ENCODE peak calls at places on chromosomes 2 and 18, in seven cellular contexts. Y is astrocyte of the spinal cord, M is pancreas, I is cardiac fibroblast, H is upper lobe of right lung, R is heart left ventricle, F is endodermal cell. B is an unnamed sample.

GRCh38 chr2:36912692-36913091 is 53.6 kb downstream of the STRN start:
- DNase-seq in Y (peak), M (no peak), F (no peak), I (peak), H (no peak), R (no peak), B (no peak)

GRCh38 chr2:170679607-170680079 is 35.5 kb upstream of the SP5 start:
- DNase-seq in Y (no peak), M (no peak), F (peak), R (no peak), H (no peak), I (no peak), B (no peak)

GRCh38 chr2:7974086-7974485 is 707.8 kb upstream of the ID2 start:
- DNase-seq in I (no peak), R (no peak), Y (no peak), H (no peak), M (no peak), F (no peak), B (no peak)

GRCh38 chr18:12722731-12723130 is 19.9 kb downstream of the PSMG2 start:
- DNase-seq in I (no peak), R (no peak), F (no peak), M (no peak), Y (no peak), H (no peak), B (no peak)

GRCh38 chr2:46410273-46411244 is 68.8 kb upstream of the TMEM247 start:
- DNase-seq in H (peak), Y (no peak), M (no peak), F (no peak), I (no peak), R (no peak), B (no peak)

GRCh38 chr2:217218269-217219140 is 358.6 kb upstream of the TNP1 start:
- DNase-seq in M (no peak), I (peak), F (no peak), Y (peak), H (no peak), R (no peak), B (no peak)

GRCh38 chr2:54402350-54402749 is 53.8 kb upstream of the SPTBN1 start:
- DNase-seq in F (peak), Y (peak), I (peak), H (no peak), M (no peak), R (peak), B (no peak)

GRCh38 chr2:207088839-207089238 is 76.9 kb downstream of the KLF7 start:
- DNase-seq in R (no peak), M (no peak), F (no peak), H (no peak), I (no peak), Y (no peak), B (no peak)

GRCh38 chr18:48133675-48134251 is 203.3 kb upstream of the SMAD2 start:
- DNase-seq in I (peak), M (no peak), H (no peak), F (no peak), R (no peak), Y (peak), B (no peak)

GRCh38 chr18:28136071-28136470 is 40.9 kb downstream of the CDH2 start:
- DNase-seq in R (no peak), F (no peak), Y (no peak), H (no peak), M (no peak), I (no peak), B (no peak)

GRCh38 chr2:179470102-179470501 is 205.5 kb upstream of the SESTD1 start:
- DNase-seq in F (no peak), Y (no peak), I (no peak), R (no peak), H (no peak), M (no peak), B (no peak)

GRCh38 chr18:55233850-55234249 is 274.6 kb upstream of the CCDC68 start:
- DNase-seq in H (no peak), R (no peak), F (no peak), I (peak), M (no peak), Y (no peak), B (no peak)

GRCh38 chr2:240143801-240144648 is 3.6 kb upstream of the OTOS start:
- DNase-seq in M (peak), Y (peak), R (peak), I (peak), H (peak), F (peak), B (no peak)

GRCh38 chr2:127626175-127626574 is 19.8 kb upstream of the GPR17 start:
- DNase-seq in R (peak), F (no peak), I (no peak), H (peak), M (no peak), Y (no peak), B (no peak)

GRCh38 chr2:88530081-88530480 is 77.6 kb upstream of the FOXI3 start:
- DNase-seq in Y (no peak), R (no peak), H (no peak), I (peak), M (no peak), F (no peak), B (no peak)

GRCh38 chr18:36706313-36706881 is 122.4 kb downstream of the TPGS2 start:
- DNase-seq in I (peak), H (no peak), Y (no peak), R (no peak), F (no peak), M (no peak), B (no peak)

GRCh38 chr2:160408575-160409291 is 84.9 kb downstream of the RBMS1 start:
- DNase-seq in M (no peak), F (peak), H (no peak), Y (no peak), I (peak), R (no peak), B (no peak)

GRCh38 chr2:24819442-24820174 is 26.4 kb downstream of the CENPO start:
- DNase-seq in F (peak), M (no peak), H (no peak), R (no peak), I (no peak), Y (no peak), B (no peak)

GRCh38 chr2:71938659-71939587 is 208.7 kb downstream of the CYP26B1 start:
- DNase-seq in I (no peak), F (peak), M (no peak), Y (no peak), R (no peak), H (peak), B (no peak)

GRCh38 chr2:135245055-135245454 is 193.0 kb downstream of the RAB3GAP1 start:
- DNase-seq in R (no peak), I (peak), H (no peak), Y (peak), M (no peak), F (no peak), B (no peak)

GRCh38 chr18:23689031-23689615 is at the start of gene LAMA3:
- DNase-seq in H (peak), M (peak), I (peak), R (peak), Y (peak), F (peak), B (peak)

GRCh38 chr2:98519156-98519555 is 74.5 kb downstream of the INPP4A start:
- DNase-seq in H (no peak), Y (peak), I (no peak), M (no peak), F (no peak), R (no peak), B (no peak)

GRCh38 chr2:165825041-165825440 is 31.0 kb upstream of the GALNT3 start:
- DNase-seq in I (peak), M (no peak), R (no peak), Y (peak), H (no peak), F (no peak), B (no peak)

GRCh38 chr2:235591921-235592320 is 98.1 kb downstream of the AGAP1 start:
- DNase-seq in Y (peak), M (no peak), R (no peak), I (peak), F (no peak), H (no peak), B (no peak)

GRCh38 chr2:37614061-37614802 is 57.2 kb downstream of the CDC42EP3 start:
- DNase-seq in Y (peak), H (no peak), I (peak), M (no peak), F (no peak), R (no peak), B (no peak)

GRCh38 chr2:110718990-110719389 is 13.4 kb upstream of the ACOXL start:
- DNase-seq in Y (no peak), F (no peak), R (no peak), I (peak), M (no peak), H (no peak), B (no peak)

GRCh38 chr2:134142903-134143302 is 111.0 kb upstream of the MGAT5 start:
- DNase-seq in Y (peak), R (no peak), H (no peak), F (no peak), I (peak), M (no peak), B (no peak)

GRCh38 chr2:168698959-168699358 is 103.5 kb upstream of the NOSTRIN start:
- DNase-seq in R (no peak), F (no peak), M (no peak), I (no peak), H (no peak), Y (no peak), B (no peak)

GRCh38 chr2:177245010-177245422 is 19.5 kb downstream of the NFE2L2 start:
- DNase-seq in I (peak), Y (peak), M (no peak), H (no peak), R (no peak), F (peak), B (peak)

GRCh38 chr2:205914198-205914597 is 171.8 kb downstream of the INO80D start:
- DNase-seq in I (no peak), Y (no peak), H (no peak), F (no peak), R (no peak), M (no peak), B (no peak)

GRCh38 chr2:54665436-54665856 is 58.0 kb upstream of the EML6 start:
- DNase-seq in F (peak), I (peak), H (no peak), R (no peak), Y (peak), M (no peak), B (no peak)

GRCh38 chr2:212727751-212728150 is 189.1 kb upstream of the ERBB4 start:
- DNase-seq in R (no peak), I (no peak), M (no peak), H (no peak), Y (no peak), F (no peak), B (no peak)

GRCh38 chr2:160652236-160652635 is 158.6 kb upstream of the RBMS1 start:
- DNase-seq in H (peak), I (peak), F (no peak), M (no peak), Y (no peak), R (peak), B (no peak)

GRCh38 chr2:218896501-218897393 is 16.1 kb downstream of the WNT10A start:
- DNase-seq in M (no peak), F (peak), I (peak), H (no peak), Y (no peak), R (no peak), B (no peak)

GRCh38 chr2:61426267-61426897 is 44.5 kb downstream of the USP34 start:
- DNase-seq in R (no peak), Y (no peak), I (peak), M (peak), F (peak), H (peak), B (no peak)

GRCh38 chr2:211816739-211817138 is 721.9 kb downstream of the ERBB4 start:
- DNase-seq in I (no peak), F (no peak), Y (no peak), R (no peak), H (no peak), M (no peak), B (no peak)

GRCh38 chr2:46377287-46377605 is 80.0 kb downstream of the EPAS1 start:
- DNase-seq in M (no peak), R (no peak), H (no peak), F (peak), I (peak), Y (no peak), B (no peak)

GRCh38 chr18:10315542-10315941 is 138.9 kb upstream of the APCDD1 start:
- DNase-seq in Y (no peak), M (no peak), H (no peak), R (no peak), F (no peak), I (no peak), B (no peak)

GRCh38 chr18:1840878-1841277 is 730.4 kb downstream of the METTL4 start:
- DNase-seq in R (no peak), M (no peak), H (no peak), I (no peak), Y (no peak), F (no peak), B (no peak)

GRCh38 chr2:100793982-100794381 is 26.0 kb upstream of the NPAS2 start:
- DNase-seq in H (no peak), F (no peak), Y (no peak), M (no peak), R (no peak), I (no peak), B (no peak)

DNA sequence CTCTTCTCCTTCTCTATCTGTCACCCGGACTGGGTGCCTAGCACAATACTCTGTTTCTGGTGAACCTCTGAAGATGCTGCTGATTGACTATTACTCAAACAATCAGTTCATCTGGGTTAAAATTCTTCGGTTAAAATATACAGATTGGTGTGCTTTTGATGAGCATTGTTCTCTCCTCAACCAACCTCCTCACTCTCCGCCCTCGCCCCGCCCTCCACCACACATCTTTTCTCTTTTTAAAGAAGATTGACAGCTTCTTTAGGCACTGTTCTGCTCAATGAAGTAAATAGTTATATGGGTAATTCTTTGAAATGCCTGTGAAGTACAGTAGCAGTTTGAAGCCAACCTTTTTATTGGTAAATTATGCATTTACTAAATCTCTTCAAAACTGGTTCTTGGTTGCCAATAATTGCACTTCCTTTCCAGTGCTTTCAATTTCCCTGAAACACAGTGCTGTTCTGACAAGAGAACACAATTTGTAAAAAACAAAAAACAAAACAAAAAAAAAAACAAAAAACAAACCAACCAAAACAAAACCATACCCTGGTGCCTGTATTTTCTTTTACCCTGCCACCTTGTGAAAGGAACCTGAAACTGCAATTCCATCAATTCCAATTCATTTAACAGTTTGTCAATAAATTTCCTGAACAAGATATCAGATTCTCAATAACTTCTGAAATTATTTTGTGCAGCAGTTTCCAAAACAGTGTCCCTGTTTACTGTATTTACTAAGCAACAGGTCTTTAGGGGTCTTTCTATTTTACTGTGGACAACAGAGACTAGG is 188.6 kb downstream of the LRP1B start:
- DNase-seq in Y (no peak), R (no peak), I (no peak), M (no peak), F (no peak), H (no peak), B (no peak)
- TF ChIP-seq CTCF in Y (peak), R (no peak), I (no peak), M (no peak), F (peak), H (peak), B (peak)

GRCh38 chr2:147631294-147631693 is 213.5 kb upstream of the ACVR2A start:
- DNase-seq in H (no peak), R (no peak), Y (no peak), M (no peak), F (no peak), I (no peak), B (no peak)

GRCh38 chr2:147630585-147630984 is 214.2 kb upstream of the ACVR2A start:
- DNase-seq in M (no peak), Y (no peak), R (no peak), I (no peak), F (no peak), H (no peak), B (no peak)

GRCh38 chr2:147623328-147623727 is 221.5 kb upstream of the ACVR2A start:
- DNase-seq in M (no peak), Y (no peak), F (no peak), H (no peak), R (no peak), I (no peak), B (no peak)

GRCh38 chr2:147632193-147632592 is 212.6 kb upstream of the ACVR2A start:
- DNase-seq in H (no peak), R (no peak), M (no peak), F (no peak), Y (no peak), I (no peak), B (no peak)

DNA sequence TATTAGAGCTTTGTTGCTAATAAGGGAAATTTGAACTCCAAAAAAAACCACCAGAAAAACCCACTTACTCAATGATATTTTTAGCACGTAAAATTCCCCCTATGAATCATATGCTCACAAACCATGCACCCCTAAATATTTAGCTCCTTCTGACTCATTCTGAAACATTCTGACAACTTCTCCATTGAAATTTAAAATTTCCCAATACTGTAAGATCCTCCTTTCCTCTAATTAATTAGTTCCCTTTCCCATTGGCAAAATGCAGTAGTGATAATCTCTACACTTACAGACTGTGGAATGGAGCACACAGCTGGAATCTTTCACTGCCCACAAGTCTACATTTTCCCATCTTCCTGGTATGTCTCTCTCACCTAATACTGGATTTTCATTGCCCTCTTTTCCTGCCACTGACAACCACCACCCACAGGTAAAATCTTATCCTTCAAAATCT is 215.8 kb upstream of the ACVR2A start:
- DNase-seq in I (no peak), H (no peak), M (no peak), F (no peak), Y (no peak), R (no peak), B (no peak)
- TF ChIP-seq CTCF in I (no peak), H (no peak), M (no peak), F (no peak), Y (no peak), R (no peak), B (no peak)

DNA sequence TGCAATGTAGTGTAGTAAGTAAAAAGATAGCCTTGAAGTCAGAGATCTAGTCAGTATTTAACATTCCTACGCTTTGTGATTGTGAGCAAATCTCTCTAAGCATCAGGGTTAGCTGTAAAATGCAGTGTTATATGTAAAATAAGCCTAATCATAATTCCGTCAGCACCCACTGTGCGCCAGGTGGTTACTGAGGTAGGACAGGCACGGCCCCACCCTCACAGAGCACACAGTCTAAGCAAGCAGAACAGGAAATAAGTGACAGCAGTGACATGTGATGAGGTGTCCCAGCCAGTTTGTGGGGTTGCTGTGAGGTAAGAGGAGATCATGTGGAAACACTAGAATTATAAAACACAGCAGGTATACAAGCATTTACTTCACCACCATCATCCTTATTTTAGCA is 267.1 kb downstream of the ICOS start:
- DNase-seq in I (no peak), H (no peak), Y (no peak), F (no peak), M (no peak), R (no peak), B (no peak)
- TF ChIP-seq CTCF in I (no peak), H (no peak), Y (no peak), F (no peak), M (no peak), R (no peak), B (no peak)

GRCh38 chr2:20759487-20759886 is 63.4 kb downstream of the LDAH start:
- DNase-seq in H (no peak), M (no peak), I (no peak), F (no peak), R (no peak), Y (no peak), B (no peak)

GRCh38 chr2:20757405-20758090 is 65.4 kb downstream of the LDAH start:
- DNase-seq in R (no peak), I (no peak), H (no peak), Y (no peak), F (no peak), M (no peak), B (no peak)

GRCh38 chr2:20758997-20759396 is 63.9 kb downstream of the LDAH start:
- DNase-seq in Y (no peak), F (no peak), R (no peak), H (no peak), M (no peak), I (no peak), B (no peak)

GRCh38 chr2:20752293-20752692 is 70.6 kb downstream of the LDAH start:
- DNase-seq in H (no peak), Y (no peak), M (no peak), F (no peak), I (no peak), R (no peak), B (no peak)

DNA sequence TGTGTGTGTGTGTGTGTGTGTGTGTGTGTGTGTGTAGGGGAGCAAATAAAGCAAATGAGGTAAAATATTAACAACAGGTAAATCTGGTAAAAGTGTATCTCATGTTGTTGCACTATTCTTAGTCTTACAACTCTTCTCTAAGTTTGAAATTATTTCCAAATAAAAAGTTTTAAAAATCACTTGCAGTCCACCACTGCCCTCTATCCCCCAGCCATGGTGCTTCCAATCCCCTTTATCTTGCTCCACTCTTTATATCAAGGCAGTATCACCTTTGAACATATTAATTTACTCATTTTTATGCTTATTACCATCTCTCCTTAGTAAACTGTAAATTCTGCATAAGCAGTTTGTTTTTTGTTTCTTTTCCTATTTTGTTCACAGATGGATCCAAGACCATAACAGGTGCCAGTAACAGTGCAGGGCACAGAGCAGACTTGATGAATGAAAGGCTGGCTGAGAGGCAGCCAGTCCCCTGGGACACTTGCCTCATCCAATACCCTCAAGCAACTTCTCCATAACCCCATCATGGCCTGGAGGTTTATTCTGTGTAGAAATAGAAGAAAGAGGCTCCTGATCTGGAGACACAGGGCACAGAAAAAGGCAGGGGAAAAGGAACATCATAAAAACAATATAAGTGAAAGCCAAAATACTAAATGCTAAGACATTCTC is 67.6 kb downstream of the LDAH start:
- DNase-seq in I (peak), F (no peak), M (no peak), Y (no peak), R (no peak), H (no peak), B (no peak)
- TF ChIP-seq CTCF in I (no peak), F (peak), M (no peak), Y (peak), R (no peak), H (peak), B (no peak)

GRCh38 chr2:42810126-42810970 is 18.0 kb upstream of the HAAO start:
- DNase-seq in I (peak), M (peak), F (peak), R (peak), Y (peak), H (peak), B (peak)
- TF ChIP-seq CTCF in I (peak), M (no peak), F (no peak), R (no peak), Y (no peak), H (peak), B (no peak)

GRCh38 chr2:67581751-67582150 is 184.6 kb downstream of the ETAA1 start:
- DNase-seq in F (peak), Y (no peak), H (no peak), R (no peak), I (no peak), M (no peak), B (no peak)
- TF ChIP-seq CTCF in F (peak), Y (no peak), H (no peak), R (no peak), I (peak), M (no peak), B (peak)

GRCh38 chr2:6968319-6969100 is 51.3 kb downstream of the RNF144A start:
- DNase-seq in Y (peak), R (no peak), I (no peak), F (peak), H (no peak), M (no peak), B (no peak)
- TF ChIP-seq CTCF in Y (peak), R (no peak), I (no peak), F (peak), H (no peak), M (no peak), B (no peak)

B was measured in AG09319.